ENCODE peak calls at places on chromosome X, in five cellular contexts. One of them, this sample, is unnamed.
A peak's percentile ranks its signal among the peaks of the same experiment; 100 is the strongest.

GRCh38 chrX:134670241-134670811 is 12.1 kb upstream of the PLAC1 start:
- DNase-seq in epithelial cell of prostate: peak; percentile 65
- DNase-seq in suprapubic skin: no peak
- DNase-seq in CD8-positive, alpha-beta memory T cell: no peak
- DNase-seq in CD4-positive, alpha-beta T cell: no peak
- DNase-seq in this sample: no peak

GRCh38 chrX:25207803-25208202 is 192.0 kb upstream of the ARX start:
- DNase-seq in suprapubic skin: no peak
- DNase-seq in CD4-positive, alpha-beta T cell: no peak
- DNase-seq in CD8-positive, alpha-beta memory T cell: no peak
- DNase-seq in epithelial cell of prostate: no peak
- DNase-seq in this sample: no peak

GRCh38 chrX:40082447-40083119 is 15.2 kb downstream of the BCOR start:
- DNase-seq in CD4-positive, alpha-beta T cell: no peak
- DNase-seq in suprapubic skin: no peak
- DNase-seq in CD8-positive, alpha-beta memory T cell: no peak
- DNase-seq in epithelial cell of prostate: no peak
- DNase-seq in this sample: no peak

GRCh38 chrX:155819966-155820491 is 61.1 kb upstream of the VAMP7 start:
- DNase-seq in suprapubic skin: no peak
- DNase-seq in CD8-positive, alpha-beta memory T cell: peak; percentile 2
- DNase-seq in epithelial cell of prostate: peak; percentile 82
- DNase-seq in CD4-positive, alpha-beta T cell: peak; percentile 24
- DNase-seq in this sample: peak; percentile 1

GRCh38 chrX:9790866-9791265 is 4.6 kb downstream of the SHROOM2 start:
- DNase-seq in CD8-positive, alpha-beta memory T cell: no peak
- DNase-seq in epithelial cell of prostate: no peak
- DNase-seq in CD4-positive, alpha-beta T cell: no peak
- DNase-seq in suprapubic skin: no peak
- DNase-seq in this sample: no peak

GRCh38 chrX:21375795-21376069 is 1.5 kb downstream of the CNKSR2 start:
- DNase-seq in suprapubic skin: no peak
- DNase-seq in epithelial cell of prostate: no peak
- DNase-seq in CD8-positive, alpha-beta memory T cell: no peak
- DNase-seq in CD4-positive, alpha-beta T cell: no peak
- DNase-seq in this sample: no peak

GRCh38 chrX:102339312-102340298 is 92.6 kb downstream of the NXF2 start:
- DNase-seq in epithelial cell of prostate: no peak
- DNase-seq in suprapubic skin: peak; percentile 24
- DNase-seq in CD8-positive, alpha-beta memory T cell: no peak
- DNase-seq in CD4-positive, alpha-beta T cell: no peak
- DNase-seq in this sample: no peak

GRCh38 chrX:41333744-41333993 is 293 bp upstream of the DDX3X start:
- DNase-seq in CD4-positive, alpha-beta T cell: no peak
- DNase-seq in epithelial cell of prostate: peak; percentile 24
- DNase-seq in suprapubic skin: no peak
- DNase-seq in CD8-positive, alpha-beta memory T cell: no peak
- DNase-seq in this sample: no peak

GRCh38 chrX:136588060-136588459 is 56.0 kb downstream of the VGLL1 start:
- DNase-seq in suprapubic skin: no peak
- DNase-seq in CD4-positive, alpha-beta T cell: no peak
- DNase-seq in CD8-positive, alpha-beta memory T cell: no peak
- DNase-seq in epithelial cell of prostate: no peak
- DNase-seq in this sample: no peak

GRCh38 chrX:45445745-45446412 is 245.2 kb upstream of the DIPK2B start:
- DNase-seq in suprapubic skin: no peak
- DNase-seq in CD4-positive, alpha-beta T cell: no peak
- DNase-seq in CD8-positive, alpha-beta memory T cell: no peak
- DNase-seq in epithelial cell of prostate: peak; percentile 74
- DNase-seq in this sample: no peak

GRCh38 chrX:22365460-22365859 is 92.7 kb downstream of the CBLL2 start:
- DNase-seq in CD8-positive, alpha-beta memory T cell: no peak
- DNase-seq in epithelial cell of prostate: peak; percentile 85
- DNase-seq in suprapubic skin: no peak
- DNase-seq in CD4-positive, alpha-beta T cell: no peak
- DNase-seq in this sample: no peak

GRCh38 chrX:134932528-134933217 is 58.1 kb upstream of the SMIM10 start:
- DNase-seq in CD4-positive, alpha-beta T cell: no peak
- DNase-seq in suprapubic skin: no peak
- DNase-seq in CD8-positive, alpha-beta memory T cell: no peak
- DNase-seq in epithelial cell of prostate: no peak
- DNase-seq in this sample: no peak

GRCh38 chrX:110341189-110342035 is 17.2 kb upstream of the RTL9 start:
- DNase-seq in epithelial cell of prostate: peak; percentile 6
- DNase-seq in CD8-positive, alpha-beta memory T cell: no peak
- DNase-seq in CD4-positive, alpha-beta T cell: no peak
- DNase-seq in suprapubic skin: no peak
- DNase-seq in this sample: no peak

GRCh38 chrX:27555514-27555913 is 34.6 kb upstream of the DCAF8L2 start:
- DNase-seq in suprapubic skin: no peak
- DNase-seq in CD8-positive, alpha-beta memory T cell: no peak
- DNase-seq in epithelial cell of prostate: no peak
- DNase-seq in CD4-positive, alpha-beta T cell: no peak
- DNase-seq in this sample: no peak

GRCh38 chrX:76253432-76253831 is 80.6 kb downstream of the PBDC1 start:
- DNase-seq in CD4-positive, alpha-beta T cell: peak; percentile 19
- DNase-seq in CD8-positive, alpha-beta memory T cell: no peak
- DNase-seq in suprapubic skin: no peak
- DNase-seq in epithelial cell of prostate: no peak
- DNase-seq in this sample: no peak

GRCh38 chrX:111868726-111869638 is 7.0 kb upstream of the TRPC5OS start:
- DNase-seq in suprapubic skin: no peak
- DNase-seq in epithelial cell of prostate: no peak
- DNase-seq in CD4-positive, alpha-beta T cell: no peak
- DNase-seq in CD8-positive, alpha-beta memory T cell: no peak
- DNase-seq in this sample: no peak

GRCh38 chrX:31099536-31100090 is 27.8 kb upstream of the FTHL17 start:
- DNase-seq in suprapubic skin: no peak
- DNase-seq in epithelial cell of prostate: no peak
- DNase-seq in CD8-positive, alpha-beta memory T cell: no peak
- DNase-seq in CD4-positive, alpha-beta T cell: no peak
- DNase-seq in this sample: no peak

GRCh38 chrX:149848855-149849254 is 32.1 kb upstream of the MAGEA8 start:
- DNase-seq in CD4-positive, alpha-beta T cell: no peak
- DNase-seq in epithelial cell of prostate: no peak
- DNase-seq in suprapubic skin: no peak
- DNase-seq in CD8-positive, alpha-beta memory T cell: no peak
- DNase-seq in this sample: no peak

GRCh38 chrX:70219938-70220764 is 14.3 kb upstream of the AWAT1 start:
- DNase-seq in CD8-positive, alpha-beta memory T cell: no peak
- DNase-seq in CD4-positive, alpha-beta T cell: no peak
- DNase-seq in suprapubic skin: no peak
- DNase-seq in epithelial cell of prostate: peak; percentile 73
- DNase-seq in this sample: no peak

GRCh38 chrX:129522184-129523059 is 868 bp downstream of the SMARCA1 start:
- DNase-seq in CD8-positive, alpha-beta memory T cell: no peak
- DNase-seq in suprapubic skin: no peak
- DNase-seq in epithelial cell of prostate: no peak
- DNase-seq in CD4-positive, alpha-beta T cell: no peak
- DNase-seq in this sample: peak; percentile 7

GRCh38 chrX:85544609-85545008 is 165.1 kb upstream of the POF1B start:
- DNase-seq in epithelial cell of prostate: no peak
- DNase-seq in CD8-positive, alpha-beta memory T cell: no peak
- DNase-seq in suprapubic skin: no peak
- DNase-seq in CD4-positive, alpha-beta T cell: no peak
- DNase-seq in this sample: no peak

GRCh38 chrX:51891821-51892551 is 1.4 kb upstream of the MAGED1 start:
- DNase-seq in epithelial cell of prostate: no peak
- DNase-seq in CD4-positive, alpha-beta T cell: no peak
- DNase-seq in CD8-positive, alpha-beta memory T cell: no peak
- DNase-seq in suprapubic skin: no peak
- DNase-seq in this sample: peak; percentile 1

GRCh38 chrX:13721819-13722527 is 12.4 kb downstream of the TRAPPC2 start:
- DNase-seq in CD4-positive, alpha-beta T cell: no peak
- DNase-seq in epithelial cell of prostate: no peak
- DNase-seq in suprapubic skin: no peak
- DNase-seq in CD8-positive, alpha-beta memory T cell: no peak
- DNase-seq in this sample: no peak

GRCh38 chrX:71111141-71111843 is at the start of gene IL2RG:
- DNase-seq in CD8-positive, alpha-beta memory T cell: peak; percentile 60
- DNase-seq in epithelial cell of prostate: no peak
- DNase-seq in suprapubic skin: no peak
- DNase-seq in CD4-positive, alpha-beta T cell: peak; percentile 71
- DNase-seq in this sample: no peak

GRCh38 chrX:32195611-32196010 is 1015.7 kb downstream of the DMD start:
- DNase-seq in epithelial cell of prostate: no peak
- DNase-seq in CD4-positive, alpha-beta T cell: no peak
- DNase-seq in suprapubic skin: no peak
- DNase-seq in CD8-positive, alpha-beta memory T cell: no peak
- DNase-seq in this sample: no peak

GRCh38 chrX:41066391-41066790 is 18.9 kb upstream of the USP9X start:
- DNase-seq in suprapubic skin: no peak
- DNase-seq in CD4-positive, alpha-beta T cell: no peak
- DNase-seq in CD8-positive, alpha-beta memory T cell: no peak
- DNase-seq in epithelial cell of prostate: peak; percentile 54
- DNase-seq in this sample: no peak

GRCh38 chrX:108537005-108537404 is 97.4 kb downstream of the COL4A5 start:
- DNase-seq in CD8-positive, alpha-beta memory T cell: no peak
- DNase-seq in CD4-positive, alpha-beta T cell: no peak
- DNase-seq in suprapubic skin: no peak
- DNase-seq in epithelial cell of prostate: no peak
- DNase-seq in this sample: no peak

GRCh38 chrX:79065696-79066095 is 78.8 kb upstream of the GPR174 start:
- DNase-seq in suprapubic skin: no peak
- DNase-seq in epithelial cell of prostate: no peak
- DNase-seq in CD4-positive, alpha-beta T cell: no peak
- DNase-seq in CD8-positive, alpha-beta memory T cell: no peak
- DNase-seq in this sample: no peak

GRCh38 chrX:54640721-54641120 is 110.7 kb downstream of the GNL3L start:
- DNase-seq in CD8-positive, alpha-beta memory T cell: no peak
- DNase-seq in suprapubic skin: no peak
- DNase-seq in epithelial cell of prostate: no peak
- DNase-seq in CD4-positive, alpha-beta T cell: no peak
- DNase-seq in this sample: no peak

GRCh38 chrX:54639346-54640102 is 109.5 kb downstream of the GNL3L start:
- DNase-seq in epithelial cell of prostate: peak; percentile 66
- DNase-seq in suprapubic skin: peak; percentile 95
- DNase-seq in CD4-positive, alpha-beta T cell: peak; percentile 86
- DNase-seq in CD8-positive, alpha-beta memory T cell: peak; percentile 88
- DNase-seq in this sample: peak; percentile 87

GRCh38 chrX:54640103-54640428 is 110.0 kb downstream of the GNL3L start:
- DNase-seq in suprapubic skin: no peak
- DNase-seq in CD4-positive, alpha-beta T cell: no peak
- DNase-seq in CD8-positive, alpha-beta memory T cell: no peak
- DNase-seq in epithelial cell of prostate: no peak
- DNase-seq in this sample: no peak

GRCh38 chrX:54641530-54641929 is 111.5 kb downstream of the GNL3L start:
- DNase-seq in CD8-positive, alpha-beta memory T cell: no peak
- DNase-seq in epithelial cell of prostate: no peak
- DNase-seq in suprapubic skin: no peak
- DNase-seq in CD4-positive, alpha-beta T cell: no peak
- DNase-seq in this sample: no peak

DNA sequence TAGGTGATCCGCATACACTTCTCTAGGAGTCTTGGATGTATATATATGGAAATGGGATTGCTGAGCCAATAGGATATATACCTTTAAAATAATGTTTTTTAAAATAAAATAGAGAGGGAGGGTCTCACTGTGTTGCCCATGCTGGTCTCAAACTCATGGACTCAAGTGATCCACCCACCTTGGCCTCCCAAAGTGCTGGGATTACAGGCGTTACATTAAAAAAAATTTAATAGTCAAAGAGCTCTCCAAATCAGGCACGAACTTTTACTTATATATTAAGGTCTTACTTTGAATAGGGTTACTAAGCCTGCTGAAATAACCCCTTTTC is 109.0 kb downstream of the GNL3L start:
- DNase-seq in CD8-positive, alpha-beta memory T cell: no peak
- DNase-seq in CD4-positive, alpha-beta T cell: no peak
- DNase-seq in epithelial cell of prostate: no peak
- DNase-seq in suprapubic skin: no peak
- DNase-seq in this sample: no peak
- H3K27ac ChIP-seq in CD8-positive, alpha-beta memory T cell: peak overlapping the region; percentile 98
- H3K27ac ChIP-seq in CD4-positive, alpha-beta T cell: peak overlapping the region; percentile 93
- H3K27ac ChIP-seq in epithelial cell of prostate: peak overlapping the region; percentile 87
- H3K27ac ChIP-seq in suprapubic skin: peak overlapping the region; percentile 88
- H3K27ac ChIP-seq in this sample: peak overlapping the region; percentile 88

DNA sequence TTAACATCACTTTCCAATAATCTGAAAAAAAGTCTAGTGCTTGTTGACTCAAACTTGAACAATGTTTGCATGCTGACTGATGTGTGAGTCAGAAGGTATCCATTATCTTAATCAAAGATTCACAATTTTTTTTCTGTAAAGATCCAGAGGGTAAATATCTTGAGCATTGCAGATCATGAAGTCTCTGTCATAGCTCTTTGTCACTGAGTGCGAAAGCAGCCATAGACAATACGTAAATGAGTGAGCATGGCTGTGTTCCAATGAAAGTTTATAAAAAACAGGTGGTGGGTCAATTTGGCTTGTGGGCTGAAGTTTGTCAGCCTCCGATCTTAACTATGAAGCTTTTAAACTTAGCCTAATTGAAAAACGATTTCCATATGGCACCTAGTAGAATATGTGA is 37.7 kb downstream of the NHS start:
- DNase-seq in suprapubic skin: no peak
- DNase-seq in CD4-positive, alpha-beta T cell: no peak
- DNase-seq in CD8-positive, alpha-beta memory T cell: no peak
- DNase-seq in epithelial cell of prostate: no peak
- DNase-seq in this sample: no peak
- H3K27ac ChIP-seq in suprapubic skin: no peak overlapping the region
- H3K27ac ChIP-seq in CD4-positive, alpha-beta T cell: no peak overlapping the region
- H3K27ac ChIP-seq in CD8-positive, alpha-beta memory T cell: no peak overlapping the region
- H3K27ac ChIP-seq in epithelial cell of prostate: peak overlapping the region; percentile 82
- H3K27ac ChIP-seq in this sample: no peak overlapping the region

DNA sequence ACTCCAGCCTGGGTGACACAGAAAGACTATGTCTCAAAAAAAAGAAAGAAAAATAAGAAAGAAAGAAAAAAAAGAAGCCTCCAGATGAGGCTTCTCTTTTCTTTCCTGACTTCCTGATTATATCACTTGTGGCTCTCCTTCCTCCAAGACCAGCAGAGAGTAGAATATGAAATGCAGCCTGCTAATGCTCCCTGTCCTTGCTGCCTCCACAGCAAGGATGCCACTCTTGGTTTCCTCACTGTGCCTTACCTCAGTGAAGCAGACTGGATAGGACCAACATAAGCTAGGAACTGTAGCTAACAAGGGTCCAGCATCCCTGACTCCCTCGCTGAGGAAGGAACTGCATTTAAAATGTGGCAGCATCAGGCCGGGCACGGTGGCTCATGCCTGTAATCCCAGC is 11.7 kb downstream of the SLC25A43 start:
- DNase-seq in CD8-positive, alpha-beta memory T cell: no peak
- DNase-seq in epithelial cell of prostate: no peak
- DNase-seq in suprapubic skin: no peak
- DNase-seq in CD4-positive, alpha-beta T cell: no peak
- DNase-seq in this sample: no peak
- H3K27ac ChIP-seq in CD8-positive, alpha-beta memory T cell: no peak overlapping the region
- H3K27ac ChIP-seq in epithelial cell of prostate: peak overlapping the region; percentile 18
- H3K27ac ChIP-seq in suprapubic skin: no peak overlapping the region
- H3K27ac ChIP-seq in CD4-positive, alpha-beta T cell: no peak overlapping the region
- H3K27ac ChIP-seq in this sample: peak overlapping the region; percentile 1

DNA sequence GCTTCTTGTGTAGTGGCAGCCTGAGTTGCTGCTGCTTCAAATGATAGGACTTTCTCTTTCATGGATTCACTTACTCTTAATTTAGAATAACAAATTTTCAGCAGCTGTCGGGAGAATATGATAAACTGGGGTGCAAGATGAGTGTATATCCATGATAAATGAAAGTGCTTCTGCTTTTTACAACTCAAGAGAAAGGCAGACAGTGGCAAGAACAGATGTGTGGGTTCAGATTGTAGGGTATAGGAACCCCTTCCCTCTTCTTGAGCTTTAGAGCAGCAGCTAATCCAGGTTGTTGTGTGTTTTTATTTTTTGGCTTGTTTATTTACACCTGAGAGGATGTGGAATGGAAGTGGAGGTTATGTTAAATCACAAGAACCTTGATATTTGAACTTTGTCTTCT is 1.1 kb downstream of the SH3BGRL start:
- DNase-seq in suprapubic skin: no peak
- DNase-seq in CD8-positive, alpha-beta memory T cell: no peak
- DNase-seq in CD4-positive, alpha-beta T cell: no peak
- DNase-seq in epithelial cell of prostate: no peak
- DNase-seq in this sample: no peak
- H3K27ac ChIP-seq in suprapubic skin: peak overlapping the region; percentile 83
- H3K27ac ChIP-seq in CD8-positive, alpha-beta memory T cell: peak overlapping the region; percentile 83
- H3K27ac ChIP-seq in CD4-positive, alpha-beta T cell: no peak overlapping the region
- H3K27ac ChIP-seq in epithelial cell of prostate: peak overlapping the region; percentile 71
- H3K27ac ChIP-seq in this sample: peak overlapping the region; percentile 18

This sample was measured in caudate nucleus.